ENCODE peak calls at places on chromosomes 3 and 15, in six cellular contexts. K is IMR-90; T is uterus; B is neural progenitor cell; M is CD4-positive, alpha-beta memory T cell; O is body of pancreas. C is an unnamed sample.

GRCh38 chr3:7650466-7650865 is 789.6 kb downstream of the GRM7 start:
- DNase-seq in K (no peak), T (no peak), B (no peak), M (no peak), O (no peak), C (no peak)

GRCh38 chr15:45441686-45442085 is 63.3 kb upstream of the GATM start:
- DNase-seq in K (no peak), T (no peak), B (no peak), M (no peak), O (peak; percentile 57), C (no peak)

GRCh38 chr3:104717828-104718196 is 648.9 kb upstream of the ALCAM start:
- DNase-seq in K (peak; percentile 68), T (no peak), B (no peak), M (no peak), O (no peak), C (no peak)

GRCh38 chr3:9142346-9142745 is 107.1 kb downstream of the SRGAP3 start:
- DNase-seq in K (no peak), T (no peak), B (no peak), M (no peak), O (no peak), C (no peak)

GRCh38 chr3:53382106-53382505 is 34.8 kb upstream of the DCP1A start:
- DNase-seq in K (peak; percentile 13), T (no peak), B (no peak), M (no peak), O (no peak), C (no peak)

GRCh38 chr3:52040600-52040999 is 15.8 kb downstream of the DUSP7 start:
- DNase-seq in K (no peak), T (no peak), B (no peak), M (no peak), O (no peak), C (no peak)

GRCh38 chr3:79767194-79767952 is 425 bp downstream of the ROBO1 start:
- DNase-seq in K (no peak), T (no peak), B (peak; percentile 57), M (no peak), O (no peak), C (no peak)

GRCh38 chr15:60392986-60393811 is 4.6 kb downstream of the ANXA2 start:
- DNase-seq in K (peak; percentile 98), T (peak; percentile 76), B (no peak), M (no peak), O (peak; percentile 73), C (no peak)

GRCh38 chr3:131738095-131738494 is 235.3 kb upstream of the MRPL3 start:
- DNase-seq in K (no peak), T (no peak), B (no peak), M (no peak), O (no peak), C (no peak)

GRCh38 chr3:13705051-13705450 is 156.1 kb downstream of the FBLN2 start:
- DNase-seq in K (no peak), T (no peak), B (no peak), M (no peak), O (no peak), C (peak; percentile 15)

GRCh38 chr3:9955611-9956352 is 3.6 kb upstream of the PRRT3 start:
- DNase-seq in K (no peak), T (no peak), B (no peak), M (no peak), O (no peak), C (no peak)

GRCh38 chr3:131454501-131454900 is 48.3 kb downstream of the MRPL3 start:
- DNase-seq in K (peak; percentile 66), T (no peak), B (no peak), M (no peak), O (no peak), C (no peak)

GRCh38 chr15:22902981-22903380 is 64.5 kb downstream of the NIPA2 start:
- DNase-seq in K (no peak), T (no peak), B (no peak), M (no peak), O (no peak), C (no peak)

GRCh38 chr15:22902578-22902977 is 64.1 kb downstream of the NIPA2 start:
- DNase-seq in K (no peak), T (no peak), B (no peak), M (no peak), O (no peak), C (no peak)

GRCh38 chr15:22904736-22905135 is 66.3 kb downstream of the NIPA2 start:
- DNase-seq in K (no peak), T (no peak), B (no peak), M (no peak), O (peak; percentile 75), C (no peak)

GRCh38 chr15:22903961-22904534 is 65.6 kb downstream of the NIPA2 start:
- DNase-seq in K (no peak), T (no peak), B (no peak), M (no peak), O (peak; percentile 100), C (no peak)

GRCh38 chr15:22903427-22903826 is 65.0 kb downstream of the NIPA2 start:
- DNase-seq in K (no peak), T (no peak), B (no peak), M (no peak), O (no peak), C (no peak)
- H3K36me3 ChIP-seq in K (peaks cover 59% of the 10 kb centered on the region), T (no peaks in the 10 kb centered on the region), B (no peaks in the 10 kb centered on the region), M (no peaks in the 10 kb centered on the region), O (no peaks in the 10 kb centered on the region), C (peaks cover 82% of the 10 kb centered on the region)

GRCh38 chr15:41900526-41901380 is 6.9 kb upstream of the SPTBN5 start:
- DNase-seq in K (no peak), T (no peak), B (no peak), M (no peak), O (no peak), C (no peak)

GRCh38 chr15:41903782-41904181 is 9.9 kb upstream of the SPTBN5 start:
- DNase-seq in K (no peak), T (no peak), B (no peak), M (no peak), O (no peak), C (no peak)

GRCh38 chr15:41906608-41907007 is 12.8 kb upstream of the SPTBN5 start:
- DNase-seq in K (no peak), T (no peak), B (no peak), M (no peak), O (no peak), C (no peak)

GRCh38 chr15:41905360-41905793 is 11.5 kb upstream of the SPTBN5 start:
- DNase-seq in K (no peak), T (no peak), B (no peak), M (no peak), O (no peak), C (no peak)

DNA sequence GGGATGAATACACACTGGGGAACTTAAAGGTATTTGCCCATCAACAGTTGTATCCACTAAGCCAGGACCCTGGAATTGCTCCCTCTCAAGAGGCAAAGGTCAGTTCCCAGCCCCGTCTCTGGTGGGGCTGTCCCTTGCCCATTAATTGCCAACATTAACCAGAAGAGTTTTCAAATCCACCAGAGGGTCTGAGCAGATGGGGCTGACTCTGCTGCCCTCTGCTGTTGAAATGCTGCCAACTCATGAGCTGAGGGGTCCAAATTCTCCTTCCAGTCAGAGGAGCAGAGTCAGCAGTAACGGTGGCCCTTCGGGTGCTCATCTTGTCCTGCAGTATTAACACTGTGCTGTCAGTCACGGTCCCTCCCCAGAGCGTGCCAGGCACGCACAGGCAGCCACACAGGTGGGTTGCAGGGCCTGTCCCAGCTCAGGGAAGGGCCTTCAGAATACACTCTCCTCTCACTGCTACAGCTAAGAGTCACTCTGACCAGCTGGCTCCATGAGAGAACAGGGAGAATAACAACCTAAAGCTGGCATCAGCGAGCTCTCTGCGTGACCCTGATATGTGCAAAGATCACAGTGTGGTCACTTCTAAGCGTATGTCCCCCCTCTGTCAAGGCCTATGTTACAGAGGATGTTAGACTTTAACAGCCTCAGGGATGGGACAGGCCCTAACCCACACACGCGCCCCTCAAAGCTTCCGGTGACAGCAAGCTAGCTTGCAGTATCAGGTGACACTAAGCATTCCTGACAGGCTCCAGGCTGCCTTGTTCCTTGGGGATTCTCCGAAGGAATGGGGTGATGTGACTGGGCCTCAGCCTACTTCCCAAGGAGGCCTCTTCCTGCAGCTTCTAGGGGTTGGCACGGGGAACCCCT is 10.9 kb upstream of the SPTBN5 start:
- DNase-seq in K (peak; percentile 65), T (peak; percentile 64), B (peak; percentile 77), M (peak; percentile 76), O (peak; percentile 75), C (no peak)
- H3K36me3 ChIP-seq in K (peaks cover 26% of the 10 kb centered on the region), T (no peaks in the 10 kb centered on the region), B (no peaks in the 10 kb centered on the region), M (peaks cover 33% of the 10 kb centered on the region), O (no peaks in the 10 kb centered on the region), C (peaks cover 68% of the 10 kb centered on the region)

GRCh38 chr15:40633178-40633577 is 39.1 kb downstream of the KNL1 start:
- DNase-seq in K (peak; percentile 64), T (no peak), B (no peak), M (no peak), O (no peak), C (no peak)
- H3K36me3 ChIP-seq in K (no peaks in the 10 kb centered on the region), T (no peaks in the 10 kb centered on the region), B (peaks cover 6% of the 10 kb centered on the region), M (no peaks in the 10 kb centered on the region), O (no peaks in the 10 kb centered on the region), C (no peaks in the 10 kb centered on the region)

GRCh38 chr15:43434436-43434835 is 58.5 kb downstream of the TP53BP1 start:
- DNase-seq in K (no peak), T (no peak), B (no peak), M (no peak), O (no peak), C (no peak)
- H3K36me3 ChIP-seq in K (peaks cover 34% of the 10 kb centered on the region), T (no peaks in the 10 kb centered on the region), B (peaks cover 6% of the 10 kb centered on the region), M (peaks cover 26% of the 10 kb centered on the region), O (no peaks in the 10 kb centered on the region), C (peaks cover 63% of the 10 kb centered on the region)

C was measured in suprapubic skin.